ENCODE peak calls at places on chromosomes 6 and 20, in ten cellular contexts. One of them, this sample, is unnamed.
A peak's percentile ranks its signal among the peaks of the same experiment; 100 is the strongest.

GRCh38 chr6:15317934-15318902 is 72.3 kb downstream of the JARID2 start:
- DNase-seq in AG09309: no peak
- DNase-seq in H9: no peak
- DNase-seq in mammary epithelial cell: no peak
- DNase-seq in non-pigmented ciliary epithelial cell: no peak
- DNase-seq in AG04449: no peak
- DNase-seq in iris pigment epithelial cell: no peak
- DNase-seq in cardiac fibroblast: no peak
- DNase-seq in OCI-M1: no peak
- DNase-seq in HTR-8/SVneo: no peak
- DNase-seq in this sample: no peak

GRCh38 chr6:134416501-134417154 is 98.7 kb upstream of the SGK1 start:
- DNase-seq in AG09309: peak; percentile 64
- DNase-seq in H9: no peak
- DNase-seq in mammary epithelial cell: no peak
- DNase-seq in non-pigmented ciliary epithelial cell: no peak
- DNase-seq in AG04449: peak; percentile 70
- DNase-seq in iris pigment epithelial cell: peak; percentile 87
- DNase-seq in cardiac fibroblast: peak; percentile 73
- DNase-seq in OCI-M1: no peak
- DNase-seq in HTR-8/SVneo: no peak
- DNase-seq in this sample: no peak

GRCh38 chr6:157944983-157945931 is 36.4 kb upstream of the SYNJ2 start:
- DNase-seq in AG09309: no peak
- DNase-seq in H9: no peak
- DNase-seq in mammary epithelial cell: no peak
- DNase-seq in non-pigmented ciliary epithelial cell: peak; percentile 28
- DNase-seq in AG04449: no peak
- DNase-seq in iris pigment epithelial cell: peak; percentile 61
- DNase-seq in cardiac fibroblast: no peak
- DNase-seq in OCI-M1: no peak
- DNase-seq in HTR-8/SVneo: no peak
- DNase-seq in this sample: no peak

GRCh38 chr20:52896348-52896747 is 75.8 kb upstream of the TSHZ2 start:
- DNase-seq in AG09309: no peak
- DNase-seq in H9: no peak
- DNase-seq in mammary epithelial cell: no peak
- DNase-seq in non-pigmented ciliary epithelial cell: no peak
- DNase-seq in AG04449: no peak
- DNase-seq in iris pigment epithelial cell: no peak
- DNase-seq in cardiac fibroblast: no peak
- DNase-seq in OCI-M1: no peak
- DNase-seq in HTR-8/SVneo: no peak
- DNase-seq in this sample: no peak

GRCh38 chr20:15760217-15760567 is 813.1 kb downstream of the KIF16B start:
- DNase-seq in AG09309: no peak
- DNase-seq in H9: no peak
- DNase-seq in mammary epithelial cell: no peak
- DNase-seq in non-pigmented ciliary epithelial cell: no peak
- DNase-seq in AG04449: no peak
- DNase-seq in iris pigment epithelial cell: no peak
- DNase-seq in cardiac fibroblast: no peak
- DNase-seq in OCI-M1: no peak
- DNase-seq in HTR-8/SVneo: no peak
- DNase-seq in this sample: no peak

GRCh38 chr6:129264480-129265045 is 381.6 kb downstream of the LAMA2 start:
- DNase-seq in AG09309: no peak
- DNase-seq in H9: no peak
- DNase-seq in mammary epithelial cell: no peak
- DNase-seq in non-pigmented ciliary epithelial cell: no peak
- DNase-seq in AG04449: no peak
- DNase-seq in iris pigment epithelial cell: no peak
- DNase-seq in cardiac fibroblast: peak; percentile 41
- DNase-seq in OCI-M1: no peak
- DNase-seq in HTR-8/SVneo: no peak
- DNase-seq in this sample: no peak

GRCh38 chr6:105932440-105932839 is 153.7 kb upstream of the PRDM1 start:
- DNase-seq in AG09309: no peak
- DNase-seq in H9: no peak
- DNase-seq in mammary epithelial cell: no peak
- DNase-seq in non-pigmented ciliary epithelial cell: no peak
- DNase-seq in AG04449: peak; percentile 0
- DNase-seq in iris pigment epithelial cell: no peak
- DNase-seq in cardiac fibroblast: no peak
- DNase-seq in OCI-M1: no peak
- DNase-seq in HTR-8/SVneo: no peak
- DNase-seq in this sample: peak; percentile 2

GRCh38 chr6:13304580-13305255 is 23.6 kb downstream of the TBC1D7 start:
- DNase-seq in AG09309: no peak
- DNase-seq in H9: no peak
- DNase-seq in mammary epithelial cell: no peak
- DNase-seq in non-pigmented ciliary epithelial cell: no peak
- DNase-seq in AG04449: no peak
- DNase-seq in iris pigment epithelial cell: peak; percentile 28
- DNase-seq in cardiac fibroblast: peak; percentile 42
- DNase-seq in OCI-M1: no peak
- DNase-seq in HTR-8/SVneo: no peak
- DNase-seq in this sample: no peak

GRCh38 chr6:112180095-112180820 is 74.1 kb downstream of the LAMA4 start:
- DNase-seq in AG09309: peak; percentile 73
- DNase-seq in H9: no peak
- DNase-seq in mammary epithelial cell: peak; percentile 57
- DNase-seq in non-pigmented ciliary epithelial cell: peak; percentile 72
- DNase-seq in AG04449: peak; percentile 66
- DNase-seq in iris pigment epithelial cell: peak; percentile 89
- DNase-seq in cardiac fibroblast: peak; percentile 91
- DNase-seq in OCI-M1: peak; percentile 84
- DNase-seq in HTR-8/SVneo: peak; percentile 45
- DNase-seq in this sample: peak; percentile 74

GRCh38 chr6:144899161-144899560 is 614.0 kb downstream of the UTRN start:
- DNase-seq in AG09309: peak; percentile 88
- DNase-seq in H9: no peak
- DNase-seq in mammary epithelial cell: no peak
- DNase-seq in non-pigmented ciliary epithelial cell: no peak
- DNase-seq in AG04449: peak; percentile 90
- DNase-seq in iris pigment epithelial cell: peak; percentile 92
- DNase-seq in cardiac fibroblast: peak; percentile 45
- DNase-seq in OCI-M1: no peak
- DNase-seq in HTR-8/SVneo: no peak
- DNase-seq in this sample: peak; percentile 6

GRCh38 chr20:34110025-34111013 is 1.7 kb downstream of the EIF2S2 start:
- DNase-seq in AG09309: no peak
- DNase-seq in H9: no peak
- DNase-seq in mammary epithelial cell: no peak
- DNase-seq in non-pigmented ciliary epithelial cell: no peak
- DNase-seq in AG04449: no peak
- DNase-seq in iris pigment epithelial cell: peak; percentile 26
- DNase-seq in cardiac fibroblast: peak; percentile 38
- DNase-seq in OCI-M1: peak; percentile 67
- DNase-seq in HTR-8/SVneo: no peak
- DNase-seq in this sample: no peak